ENCODE peak calls at places on chromosomes 4 and X, in seven cellular contexts. F is HCT116; T is D341Med; L is central memory CD8-positive, alpha-beta T cell; E is endothelial cell; B is anterior cingulate cortex; X is progenitor cell of endocrine pancreas. C is an unnamed sample.

GRCh38 chr4:10731690-10732089 is 47.1 kb upstream of the CLNK start:
- DNase-seq in X (no peak), L (no peak), E (no peak), B (no peak), T (no peak), F (no peak), C (no peak)

GRCh38 chr4:173145111-173145510 is 23.5 kb upstream of the GALNT7 start:
- DNase-seq in F (no peak), B (no peak), T (no peak), X (no peak), E (no peak), L (no peak), C (no peak)

GRCh38 chrX:119880552-119881437 is 9.2 kb downstream of the NDUFA1 start:
- DNase-seq in T (peak), F (peak), B (no peak), L (no peak), E (peak), X (no peak), C (no peak)

GRCh38 chrX:88397551-88397950 is 349.5 kb upstream of the CPXCR1 start:
- DNase-seq in X (no peak), E (no peak), T (no peak), B (no peak), F (no peak), L (no peak), C (no peak)

GRCh38 chrX:44431206-44431605 is 87.7 kb upstream of the EFHC2 start:
- DNase-seq in X (no peak), E (no peak), F (peak), L (no peak), B (no peak), T (no peak), C (no peak)

GRCh38 chrX:46687619-46688018 is 71.3 kb downstream of the SLC9A7 start:
- DNase-seq in B (no peak), T (no peak), L (no peak), F (no peak), E (no peak), X (no peak), C (no peak)

GRCh38 chr4:168840988-168841681 is 168.9 kb downstream of the CBR4 start:
- DNase-seq in T (no peak), L (no peak), F (no peak), X (no peak), B (no peak), E (no peak), C (no peak)

GRCh38 chr4:153393397-153393796 is 48.9 kb downstream of the MND1 start:
- DNase-seq in F (no peak), X (no peak), B (no peak), L (no peak), T (no peak), E (no peak), C (no peak)

GRCh38 chr4:52157641-52158316 is 106.7 kb downstream of the SPATA18 start:
- DNase-seq in F (no peak), L (no peak), T (no peak), E (no peak), X (no peak), B (no peak), C (no peak)

GRCh38 chr4:62706423-62706822 is 1506.3 kb downstream of the ADGRL3 start:
- DNase-seq in E (no peak), L (no peak), F (no peak), X (no peak), B (no peak), T (no peak), C (no peak)

GRCh38 chr4:55356991-55357461 is 11.0 kb downstream of the SRD5A3 start:
- DNase-seq in B (no peak), T (no peak), L (no peak), X (no peak), E (no peak), F (no peak), C (no peak)

GRCh38 chr4:140315032-140315826 is 58.2 kb upstream of the SCOC start:
- DNase-seq in T (no peak), E (no peak), F (no peak), L (no peak), X (no peak), B (no peak), C (no peak)

GRCh38 chrX:78513996-78514745 is 145.0 kb downstream of the RTL3 start:
- DNase-seq in X (no peak), B (no peak), L (no peak), E (no peak), F (no peak), T (no peak), C (no peak)

GRCh38 chr4:156779774-156780173 is 191.8 kb downstream of the PDGFC start:
- DNase-seq in E (no peak), L (no peak), B (no peak), F (peak), T (no peak), X (no peak), C (no peak)

GRCh38 chrX:13428055-13428786 is 108.4 kb upstream of the ATXN3L start:
- DNase-seq in B (no peak), F (peak), L (no peak), E (no peak), X (no peak), T (no peak), C (no peak)

GRCh38 chrX:48958635-48959094 is 1.3 kb upstream of the OTUD5 start:
- DNase-seq in B (peak), X (no peak), L (peak), F (no peak), T (peak), E (peak), C (no peak)

GRCh38 chr4:152591361-152591760 is 55.5 kb upstream of the FBXW7 start:
- DNase-seq in F (no peak), X (peak), T (no peak), E (peak), L (no peak), B (no peak), C (no peak)

GRCh38 chr4:10063544-10064300 is 42.4 kb upstream of the SLC2A9 start:
- DNase-seq in X (no peak), F (peak), E (peak), T (peak), L (no peak), B (peak), C (peak)

GRCh38 chr4:172819353-172819752 is 349.3 kb upstream of the GALNT7 start:
- DNase-seq in L (no peak), E (no peak), B (no peak), T (no peak), X (no peak), F (no peak), C (no peak)

GRCh38 chrX:1584237-1585011 is 7.0 kb upstream of the AKAP17A start:
- DNase-seq in F (no peak), E (no peak), T (no peak), B (no peak), X (no peak), L (peak), C (no peak)

GRCh38 chr4:100008048-100008447 is 58.0 kb upstream of the H2AZ1 start:
- DNase-seq in F (no peak), X (no peak), B (no peak), E (no peak), L (no peak), T (no peak), C (no peak)

GRCh38 chr4:24657768-24658617 is 73.6 kb upstream of the DHX15 start:
- DNase-seq in L (no peak), X (no peak), T (no peak), F (peak), E (no peak), B (peak), C (no peak)

GRCh38 chr4:153249199-153250154 is 45.2 kb downstream of the TRIM2 start:
- DNase-seq in B (peak), L (peak), X (peak), F (peak), E (peak), T (peak), C (peak)

GRCh38 chr4:15381806-15382338 is 46.0 kb upstream of the C1QTNF7 start:
- DNase-seq in E (no peak), X (no peak), B (no peak), T (no peak), F (no peak), L (no peak), C (no peak)

C was measured in NCI-H1930.